ENCODE peak calls at places on chromosomes 16 and 17, in eight cellular contexts. One of them, this sample, is unnamed.

GRCh38 chr16:87704754-87705353 is 60.9 kb downstream of the KLHDC4 start:
- DNase-seq in EH: no peak
- DNase-seq in T-helper 2 cell: no peak
- DNase-seq in AG20443: no peak
- DNase-seq in mesothelial cell of epicardium: no peak
- DNase-seq in fibroblast of gingiva: no peak
- DNase-seq in mucosa of descending colon: no peak
- DNase-seq in iris pigment epithelial cell: no peak
- DNase-seq in this sample: no peak

GRCh38 chr16:66289051-66289680 is 77.3 kb upstream of the CDH5 start:
- DNase-seq in iris pigment epithelial cell: no peak
- DNase-seq in fibroblast of gingiva: no peak
- DNase-seq in EH: no peak
- DNase-seq in T-helper 2 cell: no peak
- DNase-seq in mucosa of descending colon: no peak
- DNase-seq in mesothelial cell of epicardium: peak
- DNase-seq in AG20443: no peak
- DNase-seq in this sample: no peak

GRCh38 chr16:67853670-67854069 is 6.2 kb upstream of the CENPT start:
- DNase-seq in iris pigment epithelial cell: no peak
- DNase-seq in EH: no peak
- DNase-seq in mucosa of descending colon: no peak
- DNase-seq in fibroblast of gingiva: no peak
- DNase-seq in AG20443: no peak
- DNase-seq in mesothelial cell of epicardium: no peak
- DNase-seq in T-helper 2 cell: no peak
- DNase-seq in this sample: no peak

GRCh38 chr17:76275382-76276068 is 10.4 kb downstream of the UBALD2 start:
- DNase-seq in fibroblast of gingiva: no peak
- DNase-seq in T-helper 2 cell: no peak
- DNase-seq in mesothelial cell of epicardium: no peak
- DNase-seq in EH: no peak
- DNase-seq in mucosa of descending colon: no peak
- DNase-seq in AG20443: no peak
- DNase-seq in iris pigment epithelial cell: no peak
- DNase-seq in this sample: no peak

GRCh38 chr17:29133146-29133713 is 47.0 kb downstream of the MYO18A start:
- DNase-seq in T-helper 2 cell: no peak
- DNase-seq in iris pigment epithelial cell: peak
- DNase-seq in fibroblast of gingiva: peak
- DNase-seq in mesothelial cell of epicardium: no peak
- DNase-seq in mucosa of descending colon: no peak
- DNase-seq in AG20443: peak
- DNase-seq in EH: peak
- DNase-seq in this sample: no peak

GRCh38 chr16:23368469-23368868 is 66.4 kb downstream of the SCNN1B start:
- DNase-seq in EH: no peak
- DNase-seq in fibroblast of gingiva: no peak
- DNase-seq in mucosa of descending colon: no peak
- DNase-seq in T-helper 2 cell: no peak
- DNase-seq in mesothelial cell of epicardium: no peak
- DNase-seq in iris pigment epithelial cell: peak
- DNase-seq in AG20443: no peak
- DNase-seq in this sample: no peak

GRCh38 chr17:8740486-8740885 is 4.2 kb downstream of the CCDC42 start:
- DNase-seq in mesothelial cell of epicardium: no peak
- DNase-seq in AG20443: no peak
- DNase-seq in iris pigment epithelial cell: no peak
- DNase-seq in mucosa of descending colon: no peak
- DNase-seq in EH: no peak
- DNase-seq in T-helper 2 cell: peak
- DNase-seq in fibroblast of gingiva: no peak
- DNase-seq in this sample: no peak

GRCh38 chr16:68503334-68503733 is 35.8 kb upstream of the ZFP90 start:
- DNase-seq in T-helper 2 cell: no peak
- DNase-seq in iris pigment epithelial cell: peak
- DNase-seq in AG20443: peak
- DNase-seq in mucosa of descending colon: no peak
- DNase-seq in mesothelial cell of epicardium: no peak
- DNase-seq in fibroblast of gingiva: peak
- DNase-seq in EH: peak
- DNase-seq in this sample: no peak

GRCh38 chr16:81808933-81809480 is 29.9 kb downstream of the PLCG2 start:
- DNase-seq in mucosa of descending colon: peak
- DNase-seq in T-helper 2 cell: peak
- DNase-seq in fibroblast of gingiva: no peak
- DNase-seq in AG20443: no peak
- DNase-seq in EH: no peak
- DNase-seq in iris pigment epithelial cell: no peak
- DNase-seq in mesothelial cell of epicardium: no peak
- DNase-seq in this sample: no peak

GRCh38 chr16:75311383-75311938 is 60.0 kb upstream of the BCAR1 start:
- DNase-seq in iris pigment epithelial cell: no peak
- DNase-seq in mesothelial cell of epicardium: no peak
- DNase-seq in T-helper 2 cell: no peak
- DNase-seq in mucosa of descending colon: no peak
- DNase-seq in AG20443: peak
- DNase-seq in fibroblast of gingiva: peak
- DNase-seq in EH: peak
- DNase-seq in this sample: no peak

GRCh38 chr17:39281806-39282205 is 56.1 kb upstream of the STAC2 start:
- DNase-seq in mucosa of descending colon: no peak
- DNase-seq in T-helper 2 cell: no peak
- DNase-seq in AG20443: peak
- DNase-seq in mesothelial cell of epicardium: no peak
- DNase-seq in fibroblast of gingiva: no peak
- DNase-seq in EH: peak
- DNase-seq in iris pigment epithelial cell: peak
- DNase-seq in this sample: no peak

GRCh38 chr16:86029131-86029741 is 130.3 kb downstream of the IRF8 start:
- DNase-seq in mesothelial cell of epicardium: no peak
- DNase-seq in mucosa of descending colon: peak
- DNase-seq in T-helper 2 cell: no peak
- DNase-seq in fibroblast of gingiva: peak
- DNase-seq in AG20443: peak
- DNase-seq in iris pigment epithelial cell: peak
- DNase-seq in EH: peak
- DNase-seq in this sample: peak

This sample was measured in upper lobe of right lung.